ENCODE peak calls at places on chromosomes 11 and 22, in nine cellular contexts. M, U, A, Q, L, E, D, J and O are unnamed samples.

GRCh38 chr11:14413307-14414072 is 54.5 kb upstream of the RRAS2 start:
- DNase-seq in E (peak), M (no peak), Q (no peak), J (no peak), U (no peak), L (no peak), D (no peak), A (no peak), O (no peak)

GRCh38 chr11:27213232-27213660 is 149.8 kb downstream of the CCDC34 start:
- DNase-seq in E (no peak), U (no peak), M (no peak), D (no peak), L (peak), A (no peak), Q (no peak), J (no peak), O (no peak)

GRCh38 chr22:19844423-19845368 is 10.0 kb downstream of the GNB1L start:
- DNase-seq in A (no peak), E (no peak), Q (no peak), L (peak), D (no peak), U (peak), J (peak), M (peak), O (peak)

GRCh38 chr11:102111011-102111786 is 952 bp downstream of the YAP1 start:
- DNase-seq in J (peak), U (no peak), E (peak), M (peak), D (peak), Q (peak), A (peak), L (peak), O (peak)

GRCh38 chr22:36926309-36926708 is 12.9 kb downstream of the CSF2RB start:
- DNase-seq in L (no peak), A (no peak), J (no peak), D (no peak), U (no peak), E (no peak), Q (no peak), M (no peak), O (no peak)

GRCh38 chr11:112344040-112344413 is 83.4 kb upstream of the PLET1 start:
- DNase-seq in D (no peak), U (no peak), M (no peak), L (no peak), Q (no peak), E (no peak), J (no peak), A (no peak), O (no peak)

GRCh38 chr22:30861131-30861530 is 107.4 kb downstream of the MORC2 start:
- DNase-seq in L (no peak), A (peak), Q (no peak), M (peak), D (peak), E (no peak), U (peak), J (no peak), O (no peak)

GRCh38 chr11:105611837-105612480 is 2.1 kb downstream of the GRIA4 start:
- DNase-seq in D (no peak), U (no peak), E (no peak), L (no peak), A (no peak), J (no peak), M (no peak), Q (no peak), O (no peak)

GRCh38 chr11:73188301-73188700 is 29.8 kb upstream of the P2RY2 start:
- DNase-seq in Q (no peak), D (no peak), A (peak), L (no peak), E (no peak), U (no peak), M (peak), J (no peak), O (no peak)

GRCh38 chr11:20047006-20047405 is 113.3 kb downstream of the DBX1 start:
- DNase-seq in E (no peak), J (no peak), M (no peak), D (no peak), Q (no peak), U (no peak), L (no peak), A (no peak), O (no peak)

GRCh38 chr22:39463931-39464390 is 7.1 kb downstream of the MGAT3 start:
- DNase-seq in E (no peak), J (peak), L (no peak), D (no peak), U (peak), M (no peak), Q (no peak), A (no peak), O (peak)

GRCh38 chr11:6472934-6473333 is 807 bp downstream of the TRIM3 start:
- DNase-seq in L (peak), M (no peak), Q (no peak), E (peak), A (no peak), J (no peak), U (no peak), D (no peak), O (no peak)

GRCh38 chr11:19718976-19719375 is 6.3 kb downstream of the NAV2 start:
- DNase-seq in A (no peak), L (no peak), D (no peak), Q (no peak), J (no peak), E (no peak), U (no peak), M (no peak), O (no peak)

GRCh38 chr11:126695293-126695692 is 305.3 kb downstream of the KIRREL3 start:
- DNase-seq in U (no peak), Q (no peak), M (no peak), D (no peak), A (no peak), J (no peak), L (no peak), E (no peak), O (no peak)

GRCh38 chr11:10806206-10806605 is 2.5 kb downstream of the EIF4G2 start:
- DNase-seq in E (no peak), M (no peak), U (no peak), L (no peak), D (no peak), J (no peak), Q (no peak), A (no peak), O (no peak)

GRCh38 chr11:10808553-10809372 is at the start of gene EIF4G2:
- DNase-seq in M (peak), L (peak), E (peak), U (peak), J (peak), A (peak), Q (peak), D (peak), O (peak)

GRCh38 chr11:10809373-10810199 is 860 bp upstream of the EIF4G2 start:
- DNase-seq in Q (peak), U (peak), D (peak), A (peak), M (no peak), E (no peak), L (peak), J (no peak), O (no peak)

GRCh38 chr11:10805741-10806140 is 3.0 kb downstream of the EIF4G2 start:
- DNase-seq in L (no peak), M (no peak), D (no peak), U (no peak), A (no peak), E (no peak), J (no peak), Q (no peak), O (no peak)

DNA sequence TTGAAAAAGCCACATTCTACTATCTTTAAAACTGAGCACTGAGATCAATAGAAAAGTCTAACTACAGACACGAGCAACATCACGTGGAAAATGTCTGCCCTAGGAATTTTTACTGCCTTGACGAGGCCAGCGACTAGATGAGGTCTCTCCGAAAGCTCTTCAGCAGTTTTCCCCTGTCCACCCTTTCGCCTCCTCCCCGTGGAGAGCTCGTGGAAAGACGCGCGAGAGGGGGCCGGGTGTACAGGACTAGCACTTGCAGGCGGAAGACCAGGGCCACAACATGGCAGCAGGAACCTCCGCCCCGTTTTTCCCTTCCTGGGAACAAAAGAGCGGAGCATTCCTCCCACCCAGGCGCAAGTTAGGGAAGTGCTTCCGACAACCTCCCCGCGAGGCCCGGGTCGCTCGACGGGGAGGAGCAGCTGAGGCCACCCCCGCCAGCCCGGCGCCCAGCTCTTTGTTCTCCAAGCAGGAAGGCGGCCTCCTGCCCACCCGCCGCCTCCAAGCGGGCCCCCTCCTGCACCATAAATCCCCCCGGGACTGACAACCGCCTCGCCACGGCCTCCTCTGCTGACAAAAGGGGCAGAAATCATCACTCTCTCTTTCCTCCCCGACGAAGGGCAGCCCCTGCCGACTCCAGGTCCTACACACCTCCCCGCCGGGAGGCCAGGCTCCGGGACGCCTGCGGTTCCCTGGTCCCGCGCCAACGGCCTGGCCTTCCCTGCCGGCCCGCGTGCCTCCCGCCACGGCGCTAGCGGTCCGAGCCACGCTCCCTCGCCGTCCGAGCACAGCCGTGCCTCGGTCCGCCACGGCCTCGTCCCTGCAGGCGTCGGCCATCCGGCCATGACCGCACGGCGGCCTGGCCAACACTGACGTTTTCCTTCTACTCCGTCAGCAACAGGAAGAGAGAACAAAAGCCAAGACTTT is 835 bp downstream of the EIF4G2 start:
- DNase-seq in E (peak), D (peak), M (peak), Q (no peak), A (peak), J (peak), U (peak), L (peak), O (peak)
- TF ChIP-seq POLR2A in E (no peak), D (no peak), M (no peak), Q (no peak), A (no peak), J (no peak), U (no peak), L (peak), O (no peak)

GRCh38 chr11:76770642-76771445 is 12.3 kb upstream of the TSKU start:
- DNase-seq in U (peak), L (peak), J (peak), Q (peak), M (peak), E (peak), D (peak), A (peak), O (peak)
- TF ChIP-seq POLR2A in U (no peak), L (no peak), J (no peak), Q (no peak), M (no peak), E (no peak), D (no peak), A (no peak), O (peak)

GRCh38 chr11:64867748-64868462 is 10.5 kb downstream of the EHD1 start:
- DNase-seq in E (no peak), A (no peak), M (no peak), L (no peak), J (no peak), Q (no peak), U (peak), D (no peak), O (no peak)

GRCh38 chr11:64870893-64871849 is 7.2 kb downstream of the EHD1 start:
- DNase-seq in Q (no peak), D (no peak), L (no peak), A (no peak), M (no peak), U (peak), J (no peak), E (no peak), O (no peak)

GRCh38 chr11:64870176-64870892 is 8.1 kb downstream of the EHD1 start:
- DNase-seq in A (no peak), L (peak), U (peak), D (no peak), J (no peak), E (no peak), Q (no peak), M (no peak), O (no peak)

GRCh38 chr11:64869571-64870175 is 8.7 kb downstream of the EHD1 start:
- DNase-seq in J (no peak), D (no peak), L (no peak), M (no peak), A (no peak), U (peak), Q (no peak), E (no peak), O (no peak)

DNA sequence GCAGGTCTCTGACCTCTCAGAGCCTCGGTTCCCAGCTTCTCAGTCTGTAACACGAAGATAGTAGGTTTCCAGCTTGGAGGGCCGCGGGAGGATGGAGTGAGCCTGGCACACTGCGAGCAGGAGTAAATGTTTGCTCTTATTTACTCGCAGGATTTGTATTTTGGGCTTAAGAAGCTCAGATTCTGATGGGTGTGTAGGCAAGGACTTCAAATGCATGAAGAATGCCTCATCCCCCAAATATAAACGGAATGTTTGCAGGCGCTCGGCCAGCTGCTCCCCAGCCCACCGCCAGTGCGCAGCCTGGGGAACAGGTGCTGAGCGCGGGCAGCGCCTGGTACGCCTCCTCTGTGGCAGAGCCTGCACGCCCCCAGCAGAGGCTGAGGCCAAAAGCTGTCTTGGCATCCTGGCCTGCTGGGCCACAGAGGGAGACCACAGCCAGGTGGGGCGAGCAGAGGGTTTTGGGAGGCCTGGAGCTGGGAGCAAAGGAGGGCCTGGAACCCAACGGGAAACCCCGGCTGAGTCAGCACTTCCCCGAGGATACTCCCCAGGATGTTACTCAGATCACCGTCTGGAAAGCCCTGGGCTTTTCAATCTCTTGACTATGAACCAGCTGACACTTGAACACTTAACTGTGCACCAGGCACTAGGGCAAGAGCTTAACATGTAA is 9.4 kb downstream of the EHD1 start:
- DNase-seq in L (peak), D (no peak), M (no peak), E (peak), J (no peak), A (no peak), Q (peak), U (peak), O (peak)
- TF ChIP-seq POLR2A in L (no peak), D (no peak), M (no peak), E (no peak), J (no peak), A (no peak), Q (no peak), U (no peak), O (no peak)

DNA sequence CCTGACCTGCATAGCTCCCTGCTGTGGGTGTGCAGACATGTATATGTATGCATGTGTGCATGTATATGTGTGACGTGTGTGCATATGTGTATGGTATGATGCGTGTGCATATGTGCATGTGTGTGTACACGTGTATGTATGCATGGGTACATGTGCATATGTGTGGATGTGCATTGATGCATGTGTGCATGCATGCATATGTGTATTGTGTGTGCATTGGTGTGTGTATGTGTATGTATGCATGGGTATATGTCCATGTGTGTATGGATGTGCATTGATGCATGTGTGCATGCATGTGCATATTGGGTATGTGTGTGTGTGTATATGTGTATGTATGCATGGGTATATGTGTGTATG is 434.0 kb downstream of the TBC1D22A start:
- DNase-seq in M (peak), D (no peak), A (no peak), Q (no peak), L (no peak), E (no peak), U (no peak), J (no peak), O (no peak)
- TF ChIP-seq POLR2A in M (no peak), D (no peak), A (no peak), Q (no peak), L (no peak), E (no peak), U (no peak), J (no peak), O (no peak)

GRCh38 chr11:68432874-68433273 is 27.7 kb upstream of the PPP6R3 start:
- DNase-seq in E (no peak), Q (no peak), J (no peak), M (no peak), D (no peak), L (no peak), U (no peak), A (no peak), O (no peak)

GRCh38 chr11:68430384-68430783 is 30.2 kb upstream of the PPP6R3 start:
- DNase-seq in L (no peak), D (no peak), E (no peak), J (no peak), Q (no peak), A (no peak), U (no peak), M (no peak), O (no peak)

GRCh38 chr11:68429661-68430060 is 30.9 kb upstream of the PPP6R3 start:
- DNase-seq in Q (no peak), D (no peak), J (no peak), E (no peak), A (no peak), L (no peak), M (no peak), U (no peak), O (no peak)

GRCh38 chr11:68431984-68432600 is 28.5 kb upstream of the PPP6R3 start:
- DNase-seq in Q (no peak), E (no peak), U (no peak), D (no peak), M (no peak), L (no peak), J (no peak), A (no peak), O (no peak)

GRCh38 chr11:68430801-68431200 is 29.8 kb upstream of the PPP6R3 start:
- DNase-seq in M (no peak), J (no peak), L (no peak), U (no peak), D (no peak), Q (no peak), A (peak), E (no peak), O (peak)
- TF ChIP-seq POLR2A in M (no peak), J (no peak), L (no peak), U (no peak), D (no peak), Q (no peak), A (no peak), E (no peak), O (no peak)

DNA sequence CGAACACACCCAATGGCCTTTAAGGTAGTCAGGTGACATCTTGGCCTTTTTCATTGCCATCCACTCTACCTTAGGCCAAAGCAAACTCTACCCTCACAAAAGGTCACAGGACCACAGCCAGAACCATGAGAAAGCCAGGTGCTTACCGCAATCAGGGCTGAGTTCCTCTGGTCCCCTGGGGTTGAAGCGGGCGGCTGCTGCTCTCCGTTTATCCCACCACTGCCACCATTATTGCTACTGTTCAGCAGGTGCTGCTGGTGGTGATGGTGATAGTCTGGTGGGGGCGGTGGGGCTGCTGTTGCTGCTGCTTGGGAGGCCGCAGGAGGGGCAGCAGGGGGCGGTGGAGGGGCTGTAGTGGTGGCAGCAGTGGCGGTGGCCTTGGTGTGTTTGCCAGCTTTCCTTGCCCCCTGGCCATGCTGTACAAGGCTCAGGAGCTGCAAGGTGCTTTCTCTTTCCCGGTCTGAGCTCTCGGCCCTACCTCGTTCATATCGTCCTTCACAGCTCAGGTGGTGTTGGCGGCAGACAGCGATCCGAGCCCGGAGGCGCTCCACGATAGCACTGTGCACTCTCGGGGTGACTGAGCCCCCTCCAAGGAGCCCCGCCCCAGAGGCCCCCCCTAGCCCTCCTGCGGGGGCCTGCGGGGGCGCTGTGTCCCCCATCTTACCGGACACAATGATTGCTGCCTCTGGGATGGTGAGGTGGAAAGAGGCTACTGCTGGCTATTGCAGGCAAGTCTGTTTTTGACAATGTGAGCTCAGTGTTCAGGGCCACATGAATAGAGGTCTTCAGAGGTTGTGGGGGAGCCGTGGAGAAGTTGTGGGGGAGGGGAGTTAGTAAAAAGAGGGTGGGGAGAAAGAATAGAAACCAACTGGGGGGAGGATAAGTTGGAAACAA is 1.5 kb downstream of the MAML2 start:
- DNase-seq in L (no peak), Q (no peak), E (peak), U (peak), M (peak), J (peak), A (peak), D (no peak), O (peak)
- TF ChIP-seq POLR2A in L (no peak), Q (no peak), E (no peak), U (peak), M (no peak), J (no peak), A (peak), D (no peak), O (no peak)